ENCODE peak calls at places on chromosomes 13 and 19, in six cellular contexts. T is CD8-positive, alpha-beta T cell; W is heart left ventricle; L is neural progenitor cell; Q is nephron progenitor cell; K is foreskin fibroblast. Y is an unnamed sample.

GRCh38 chr19:48630289-48631036 is 6.7 kb downstream of the DBP start:
- DNase-seq in T (no peak), W (peak; percentile 90), L (peak; percentile 80), Q (no peak), K (peak; percentile 23), Y (no peak)

GRCh38 chr13:23212621-23213020 is 31.8 kb downstream of the SGCG start:
- DNase-seq in T (no peak), W (no peak), L (no peak), Q (no peak), K (no peak), Y (no peak)

GRCh38 chr13:79194272-79194671 is 211.8 kb downstream of the RBM26 start:
- DNase-seq in T (no peak), W (no peak), L (no peak), Q (no peak), K (no peak), Y (no peak)

GRCh38 chr19:46678110-46678732 is 17.2 kb upstream of the DACT3 start:
- DNase-seq in T (peak; percentile 58), W (no peak), L (peak; percentile 46), Q (peak; percentile 40), K (peak; percentile 17), Y (no peak)

GRCh38 chr19:45275370-45275971 is 24.4 kb downstream of the MARK4 start:
- DNase-seq in T (no peak), W (no peak), L (no peak), Q (no peak), K (peak; percentile 78), Y (no peak)

GRCh38 chr19:34480971-34481821 is at the start of gene WTIP:
- DNase-seq in T (no peak), W (peak; percentile 90), L (peak; percentile 97), Q (peak; percentile 91), K (peak; percentile 96), Y (peak; percentile 80)

GRCh38 chr19:5452594-5453565 is 2.3 kb upstream of the ZNRF4 start:
- DNase-seq in T (no peak), W (no peak), L (peak; percentile 37), Q (no peak), K (peak; percentile 23), Y (no peak)

GRCh38 chr13:113906566-113906965 is 42.7 kb upstream of the GAS6 start:
- DNase-seq in T (no peak), W (no peak), L (no peak), Q (no peak), K (no peak), Y (no peak)

GRCh38 chr19:56076413-56076998 is 44.6 kb downstream of the ZNF787 start:
- DNase-seq in T (peak; percentile 54), W (no peak), L (peak; percentile 62), Q (peak; percentile 71), K (peak; percentile 78), Y (peak; percentile 20)

GRCh38 chr19:38932425-38933179 is 1.9 kb downstream of the MRPS12 start:
- DNase-seq in T (peak; percentile 56), W (no peak), L (peak; percentile 62), Q (no peak), K (peak; percentile 47), Y (no peak)

GRCh38 chr13:25067054-25067453 is 28.9 kb upstream of the PABPC3 start:
- DNase-seq in T (no peak), W (no peak), L (peak; percentile 23), Q (no peak), K (no peak), Y (no peak)

GRCh38 chr19:40598918-40599307 is 2.3 kb upstream of the LTBP4 start:
- DNase-seq in T (no peak), W (no peak), L (no peak), Q (no peak), K (no peak), Y (no peak)

GRCh38 chr19:46979103-46979769 is 40.4 kb upstream of the NPAS1 start:
- DNase-seq in T (no peak), W (no peak), L (no peak), Q (peak; percentile 51), K (no peak), Y (no peak)

GRCh38 chr19:38526430-38526829 is 91.3 kb downstream of the MAP4K1 start:
- DNase-seq in T (no peak), W (no peak), L (no peak), Q (no peak), K (no peak), Y (no peak)

GRCh38 chr13:98565726-98566577 is 11.0 kb downstream of the STK24 start:
- DNase-seq in T (no peak), W (peak; percentile 74), L (no peak), Q (no peak), K (peak; percentile 51), Y (no peak)

GRCh38 chr13:69999875-70000274 is 107.8 kb upstream of the ATXN8OS start:
- DNase-seq in T (no peak), W (no peak), L (no peak), Q (no peak), K (no peak), Y (no peak)

GRCh38 chr13:101552797-101553196 is 100.3 kb downstream of the ITGBL1 start:
- DNase-seq in T (no peak), W (no peak), L (no peak), Q (no peak), K (peak; percentile 79), Y (no peak)

GRCh38 chr19:48644839-48645651 is 942 bp downstream of the CA11 start:
- DNase-seq in T (peak; percentile 82), W (peak; percentile 70), L (peak; percentile 90), Q (peak; percentile 74), K (peak; percentile 86), Y (no peak)

GRCh38 chr19:40348961-40349507 is 539 bp downstream of the PLD3 start:
- DNase-seq in T (no peak), W (no peak), L (peak; percentile 39), Q (no peak), K (peak; percentile 76), Y (peak; percentile 28)

GRCh38 chr19:33727331-33728028 is 69.2 kb upstream of the KCTD15 start:
- DNase-seq in T (no peak), W (no peak), L (no peak), Q (no peak), K (no peak), Y (no peak)

GRCh38 chr13:25291691-25292090 is 4.4 kb upstream of the MTMR6 start:
- DNase-seq in T (no peak), W (no peak), L (no peak), Q (no peak), K (no peak), Y (no peak)

GRCh38 chr19:42271861-42272534 is 2.9 kb downstream of the CIC start:
- DNase-seq in T (no peak), W (no peak), L (no peak), Q (no peak), K (no peak), Y (no peak)

GRCh38 chr19:15112385-15112784 is 5.2 kb downstream of the SYDE1 start:
- DNase-seq in T (no peak), W (no peak), L (no peak), Q (no peak), K (peak; percentile 25), Y (no peak)

GRCh38 chr13:109964164-109964563 is 177.8 kb upstream of the IRS2 start:
- DNase-seq in T (no peak), W (no peak), L (no peak), Q (no peak), K (no peak), Y (no peak)

GRCh38 chr19:44907613-44908012 is 2.0 kb downstream of the APOE start:
- DNase-seq in T (no peak), W (no peak), L (no peak), Q (no peak), K (no peak), Y (no peak)

GRCh38 chr13:28558126-28558525 is 63.2 kb upstream of the FLT1 start:
- DNase-seq in T (no peak), W (no peak), L (no peak), Q (no peak), K (peak; percentile 94), Y (peak; percentile 83)

GRCh38 chr19:38727868-38728660 is 16.2 kb downstream of the CAPN12 start:
- DNase-seq in T (no peak), W (peak; percentile 76), L (no peak), Q (no peak), K (no peak), Y (no peak)

GRCh38 chr13:99051768-99052455 is 74.0 kb upstream of the DOCK9 start:
- DNase-seq in T (no peak), W (no peak), L (no peak), Q (no peak), K (no peak), Y (no peak)

GRCh38 chr19:29404951-29405727 is 120.7 kb upstream of the VSTM2B start:
- DNase-seq in T (no peak), W (no peak), L (peak; percentile 94), Q (peak; percentile 45), K (no peak), Y (no peak)

GRCh38 chr13:29548722-29549446 is 46.6 kb downstream of the SLC7A1 start:
- DNase-seq in T (no peak), W (no peak), L (no peak), Q (no peak), K (no peak), Y (no peak)

GRCh38 chr19:29568036-29568788 is 37.9 kb upstream of the POP4 start:
- DNase-seq in T (no peak), W (no peak), L (no peak), Q (no peak), K (no peak), Y (no peak)

GRCh38 chr19:39943586-39943985 is 9.2 kb upstream of the FCGBP start:
- DNase-seq in T (peak; percentile 25), W (no peak), L (no peak), Q (no peak), K (no peak), Y (no peak)

GRCh38 chr19:11324079-11324661 is 15.3 kb downstream of the RAB3D start:
- DNase-seq in T (peak; percentile 50), W (peak; percentile 83), L (no peak), Q (no peak), K (peak; percentile 98), Y (peak; percentile 94)
- TF ChIP-seq CTCF in T (no peak), W (no peak), L (no peak), Q (no peak), K (no peak), Y (no peak)

GRCh38 chr13:112062619-112063308 is 4.2 kb upstream of the SOX1 start:
- DNase-seq in T (no peak), W (no peak), L (peak; percentile 91), Q (peak; percentile 80), K (no peak), Y (no peak)
- TF ChIP-seq CTCF in T (no peak), W (peak; percentile 19), L (peak; percentile 76), Q (peak; percentile 64), K (no peak), Y (no peak)

DNA sequence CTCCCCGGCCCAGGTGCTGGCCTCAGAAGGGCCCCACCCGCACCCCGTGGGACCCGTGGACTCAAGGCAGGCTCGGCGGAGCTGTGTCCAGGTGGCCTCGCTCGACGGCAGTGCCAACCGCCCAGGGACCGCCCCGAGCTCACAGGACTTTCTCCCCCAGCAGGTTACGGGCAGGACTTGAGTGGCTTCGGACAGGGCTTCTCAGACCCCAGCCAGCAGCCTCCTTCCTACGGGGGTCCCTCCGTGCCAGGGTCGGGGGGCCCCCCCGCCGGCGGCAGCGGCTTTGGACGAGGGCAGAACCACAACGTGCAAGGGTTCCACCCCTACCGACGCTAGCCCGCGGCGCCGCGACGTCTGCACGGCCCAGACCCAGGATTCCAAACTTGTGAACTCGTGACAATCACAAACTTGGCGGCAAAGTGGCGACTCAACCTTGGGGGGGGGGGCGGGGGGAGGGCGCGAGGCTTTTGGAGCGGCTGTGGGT is 3.6 kb upstream of the RPS15 start:
- DNase-seq in T (no peak), W (no peak), L (no peak), Q (no peak), K (no peak), Y (no peak)
- TF ChIP-seq CTCF in T (no peak), W (no peak), L (no peak), Q (no peak), K (no peak), Y (no peak)

GRCh38 chr19:51131780-51132680 is 7.3 kb downstream of the SIGLEC9 start:
- DNase-seq in T (peak; percentile 75), W (no peak), L (peak; percentile 43), Q (no peak), K (peak; percentile 51), Y (no peak)
- TF ChIP-seq CTCF in T (no peak), W (no peak), L (no peak), Q (no peak), K (no peak), Y (no peak)

Y was measured in AG09319.